ENCODE peak calls at places on chromosomes 1 and 21, in seven cellular contexts. One of them, this sample, is unnamed. For H3K4me1, the result is how much of the 10 kb centered on the place peaks cover.

GRCh38 chr1:190619724-190620123 is 142.1 kb upstream of the BRINP3 start:
- DNase-seq in neural progenitor cell: no peak
- DNase-seq in heart right ventricle: no peak
- DNase-seq in cardiac muscle cell: no peak
- DNase-seq in A549: no peak
- DNase-seq in heart left ventricle: no peak
- DNase-seq in colonic mucosa: no peak
- DNase-seq in this sample: no peak

GRCh38 chr1:204684551-204685235 is 845 bp downstream of the LRRN2 start:
- DNase-seq in neural progenitor cell: peak
- DNase-seq in heart right ventricle: peak
- DNase-seq in cardiac muscle cell: peak
- DNase-seq in A549: peak
- DNase-seq in heart left ventricle: peak
- DNase-seq in colonic mucosa: peak
- DNase-seq in this sample: no peak

GRCh38 chr21:37208056-37208705 is 59.0 kb downstream of the VPS26C start:
- DNase-seq in neural progenitor cell: no peak
- DNase-seq in heart right ventricle: peak
- DNase-seq in cardiac muscle cell: peak
- DNase-seq in A549: no peak
- DNase-seq in heart left ventricle: peak
- DNase-seq in colonic mucosa: no peak
- DNase-seq in this sample: peak

GRCh38 chr1:41442697-41443251 is 41.7 kb downstream of the EDN2 start:
- DNase-seq in neural progenitor cell: no peak
- DNase-seq in heart right ventricle: no peak
- DNase-seq in cardiac muscle cell: no peak
- DNase-seq in A549: no peak
- DNase-seq in heart left ventricle: no peak
- DNase-seq in colonic mucosa: no peak
- DNase-seq in this sample: no peak

GRCh38 chr1:85142753-85143152 is 58.1 kb downstream of the SYDE2 start:
- DNase-seq in neural progenitor cell: no peak
- DNase-seq in heart right ventricle: peak
- DNase-seq in cardiac muscle cell: no peak
- DNase-seq in A549: no peak
- DNase-seq in heart left ventricle: peak
- DNase-seq in colonic mucosa: no peak
- DNase-seq in this sample: no peak

GRCh38 chr1:77876884-77877283 is 11.5 kb upstream of the NEXN start:
- DNase-seq in neural progenitor cell: no peak
- DNase-seq in heart right ventricle: no peak
- DNase-seq in cardiac muscle cell: no peak
- DNase-seq in A549: no peak
- DNase-seq in heart left ventricle: no peak
- DNase-seq in colonic mucosa: no peak
- DNase-seq in this sample: no peak

GRCh38 chr1:184598403-184598802 is 156.3 kb downstream of the EDEM3 start:
- DNase-seq in neural progenitor cell: no peak
- DNase-seq in heart right ventricle: no peak
- DNase-seq in cardiac muscle cell: no peak
- DNase-seq in A549: no peak
- DNase-seq in heart left ventricle: no peak
- DNase-seq in colonic mucosa: no peak
- DNase-seq in this sample: no peak

GRCh38 chr1:61983236-61983635 is 211.4 kb upstream of the L1TD1 start:
- DNase-seq in neural progenitor cell: no peak
- DNase-seq in heart right ventricle: no peak
- DNase-seq in cardiac muscle cell: no peak
- DNase-seq in A549: no peak
- DNase-seq in heart left ventricle: no peak
- DNase-seq in colonic mucosa: no peak
- DNase-seq in this sample: no peak

GRCh38 chr1:183125279-183125999 is 60.6 kb upstream of the LAMC2 start:
- DNase-seq in neural progenitor cell: no peak
- DNase-seq in heart right ventricle: no peak
- DNase-seq in cardiac muscle cell: no peak
- DNase-seq in A549: no peak
- DNase-seq in heart left ventricle: no peak
- DNase-seq in colonic mucosa: no peak
- DNase-seq in this sample: no peak

GRCh38 chr1:96934282-96934681 is 212.7 kb downstream of the PTBP2 start:
- DNase-seq in neural progenitor cell: peak
- DNase-seq in heart right ventricle: no peak
- DNase-seq in cardiac muscle cell: no peak
- DNase-seq in A549: no peak
- DNase-seq in heart left ventricle: no peak
- DNase-seq in colonic mucosa: no peak
- DNase-seq in this sample: no peak

GRCh38 chr1:3030663-3031381 is 9.6 kb downstream of the ACTRT2 start:
- DNase-seq in neural progenitor cell: no peak
- DNase-seq in heart right ventricle: no peak
- DNase-seq in cardiac muscle cell: no peak
- DNase-seq in A549: no peak
- DNase-seq in heart left ventricle: no peak
- DNase-seq in colonic mucosa: no peak
- DNase-seq in this sample: no peak

GRCh38 chr1:45787905-45788304 is 15.5 kb upstream of the MAST2 start:
- DNase-seq in neural progenitor cell: no peak
- DNase-seq in heart right ventricle: peak
- DNase-seq in cardiac muscle cell: no peak
- DNase-seq in A549: no peak
- DNase-seq in heart left ventricle: peak
- DNase-seq in colonic mucosa: no peak
- DNase-seq in this sample: no peak

GRCh38 chr1:21217812-21218596 is 41.3 kb upstream of the EIF4G3 start:
- DNase-seq in neural progenitor cell: peak
- DNase-seq in heart right ventricle: no peak
- DNase-seq in cardiac muscle cell: peak
- DNase-seq in A549: peak
- DNase-seq in heart left ventricle: no peak
- DNase-seq in colonic mucosa: peak
- DNase-seq in this sample: peak

GRCh38 chr1:183416850-183417690 is 1.1 kb downstream of the NMNAT2 start:
- DNase-seq in neural progenitor cell: peak
- DNase-seq in heart right ventricle: peak
- DNase-seq in cardiac muscle cell: peak
- DNase-seq in A549: peak
- DNase-seq in heart left ventricle: peak
- DNase-seq in colonic mucosa: peak
- DNase-seq in this sample: peak

GRCh38 chr1:245084551-245084950 is 70.2 kb upstream of the KIF26B start:
- DNase-seq in neural progenitor cell: no peak
- DNase-seq in heart right ventricle: no peak
- DNase-seq in cardiac muscle cell: no peak
- DNase-seq in A549: no peak
- DNase-seq in heart left ventricle: no peak
- DNase-seq in colonic mucosa: no peak
- DNase-seq in this sample: no peak

GRCh38 chr1:228464487-228464983 is 22.6 kb upstream of the RNF187 start:
- DNase-seq in neural progenitor cell: peak
- DNase-seq in heart right ventricle: peak
- DNase-seq in cardiac muscle cell: peak
- DNase-seq in A549: peak
- DNase-seq in heart left ventricle: peak
- DNase-seq in colonic mucosa: peak
- DNase-seq in this sample: peak

GRCh38 chr1:36207339-36207738 is 16.9 kb upstream of the THRAP3 start:
- DNase-seq in neural progenitor cell: no peak
- DNase-seq in heart right ventricle: peak
- DNase-seq in cardiac muscle cell: no peak
- DNase-seq in A549: no peak
- DNase-seq in heart left ventricle: peak
- DNase-seq in colonic mucosa: no peak
- DNase-seq in this sample: no peak

GRCh38 chr1:95117207-95118018 is at the start of gene TLCD4:
- DNase-seq in neural progenitor cell: peak
- DNase-seq in heart right ventricle: peak
- DNase-seq in cardiac muscle cell: peak
- DNase-seq in A549: peak
- DNase-seq in heart left ventricle: peak
- DNase-seq in colonic mucosa: peak
- DNase-seq in this sample: peak

GRCh38 chr1:33654267-33654832 is 181.9 kb downstream of the ZSCAN20 start:
- DNase-seq in neural progenitor cell: peak
- DNase-seq in heart right ventricle: no peak
- DNase-seq in cardiac muscle cell: peak
- DNase-seq in A549: no peak
- DNase-seq in heart left ventricle: no peak
- DNase-seq in colonic mucosa: no peak
- DNase-seq in this sample: no peak

GRCh38 chr1:88609051-88609450 is 75.0 kb upstream of the PKN2 start:
- DNase-seq in neural progenitor cell: no peak
- DNase-seq in heart right ventricle: no peak
- DNase-seq in cardiac muscle cell: peak
- DNase-seq in A549: no peak
- DNase-seq in heart left ventricle: no peak
- DNase-seq in colonic mucosa: no peak
- DNase-seq in this sample: no peak

GRCh38 chr1:145960468-145961108 is 2.8 kb upstream of the LIX1L start:
- DNase-seq in neural progenitor cell: peak
- DNase-seq in heart right ventricle: peak
- DNase-seq in cardiac muscle cell: peak
- DNase-seq in A549: peak
- DNase-seq in heart left ventricle: peak
- DNase-seq in colonic mucosa: peak
- DNase-seq in this sample: peak

GRCh38 chr1:104380003-104380402 is 630.3 kb downstream of the AMY1C start:
- DNase-seq in neural progenitor cell: no peak
- DNase-seq in heart right ventricle: no peak
- DNase-seq in cardiac muscle cell: no peak
- DNase-seq in A549: no peak
- DNase-seq in heart left ventricle: no peak
- DNase-seq in colonic mucosa: no peak
- DNase-seq in this sample: no peak

GRCh38 chr1:69569983-69570755 is 2.4 kb downstream of the LRRC7 start:
- DNase-seq in neural progenitor cell: peak
- DNase-seq in heart right ventricle: no peak
- DNase-seq in cardiac muscle cell: peak
- DNase-seq in A549: no peak
- DNase-seq in heart left ventricle: no peak
- DNase-seq in colonic mucosa: no peak
- DNase-seq in this sample: no peak
- H3K4me3 ChIP-seq in neural progenitor cell: peak
- H3K4me3 ChIP-seq in heart right ventricle: peak
- H3K4me3 ChIP-seq in cardiac muscle cell: peak
- H3K4me3 ChIP-seq in A549: no peak
- H3K4me3 ChIP-seq in heart left ventricle: peak
- H3K4me3 ChIP-seq in colonic mucosa: no peak
- H3K4me3 ChIP-seq in this sample: no peak

DNA sequence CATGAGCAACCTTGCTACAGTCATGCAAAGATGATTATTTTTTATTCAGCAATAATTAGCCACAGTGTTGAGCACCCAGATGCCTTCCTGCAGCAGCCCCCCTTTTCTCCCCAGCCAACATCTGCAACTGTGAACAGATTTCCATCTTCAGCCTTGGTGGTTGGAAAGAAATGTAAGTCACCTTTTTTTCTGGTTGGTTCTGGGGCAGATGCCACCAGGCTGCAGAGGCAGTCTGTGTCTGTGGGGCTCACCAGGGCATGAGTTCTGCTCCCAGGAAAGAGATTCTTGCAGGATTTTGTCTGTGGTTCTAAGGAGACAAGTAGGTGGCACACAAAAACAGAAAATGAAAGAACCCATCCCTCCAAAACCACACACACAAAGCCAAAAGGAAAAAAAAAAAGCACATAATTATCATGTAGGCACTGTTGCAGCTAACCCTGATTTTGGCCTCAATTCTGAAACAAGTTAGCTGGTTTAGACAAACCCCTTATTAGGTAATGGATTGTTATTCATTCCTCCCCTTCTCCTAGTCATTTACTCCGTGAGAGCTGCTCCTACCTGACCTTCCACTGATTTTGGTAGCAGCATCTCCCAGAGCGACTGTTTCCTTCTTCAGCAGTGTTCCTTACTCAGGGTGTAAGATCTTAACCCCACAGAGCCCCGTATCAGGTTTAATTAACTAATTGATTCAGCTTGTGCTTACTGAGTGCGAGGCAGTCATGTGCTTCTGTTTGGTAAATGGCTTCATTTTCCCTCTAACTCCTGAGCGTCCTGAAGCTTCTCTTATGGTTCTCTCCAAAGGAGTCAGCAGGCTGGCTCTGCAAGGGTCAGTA is 36.5 kb downstream of the GALNT2 start:
- DNase-seq in neural progenitor cell: no peak
- DNase-seq in heart right ventricle: no peak
- DNase-seq in cardiac muscle cell: no peak
- DNase-seq in A549: no peak
- DNase-seq in heart left ventricle: no peak
- DNase-seq in colonic mucosa: no peak
- DNase-seq in this sample: no peak
- H3K4me1 ChIP-seq in neural progenitor cell: under half
- H3K4me1 ChIP-seq in heart right ventricle: under half
- H3K4me1 ChIP-seq in cardiac muscle cell: under half
- H3K4me1 ChIP-seq in A549: half or more
- H3K4me1 ChIP-seq in heart left ventricle: under half
- H3K4me1 ChIP-seq in colonic mucosa: under half
- H3K4me1 ChIP-seq in this sample: under half

DNA sequence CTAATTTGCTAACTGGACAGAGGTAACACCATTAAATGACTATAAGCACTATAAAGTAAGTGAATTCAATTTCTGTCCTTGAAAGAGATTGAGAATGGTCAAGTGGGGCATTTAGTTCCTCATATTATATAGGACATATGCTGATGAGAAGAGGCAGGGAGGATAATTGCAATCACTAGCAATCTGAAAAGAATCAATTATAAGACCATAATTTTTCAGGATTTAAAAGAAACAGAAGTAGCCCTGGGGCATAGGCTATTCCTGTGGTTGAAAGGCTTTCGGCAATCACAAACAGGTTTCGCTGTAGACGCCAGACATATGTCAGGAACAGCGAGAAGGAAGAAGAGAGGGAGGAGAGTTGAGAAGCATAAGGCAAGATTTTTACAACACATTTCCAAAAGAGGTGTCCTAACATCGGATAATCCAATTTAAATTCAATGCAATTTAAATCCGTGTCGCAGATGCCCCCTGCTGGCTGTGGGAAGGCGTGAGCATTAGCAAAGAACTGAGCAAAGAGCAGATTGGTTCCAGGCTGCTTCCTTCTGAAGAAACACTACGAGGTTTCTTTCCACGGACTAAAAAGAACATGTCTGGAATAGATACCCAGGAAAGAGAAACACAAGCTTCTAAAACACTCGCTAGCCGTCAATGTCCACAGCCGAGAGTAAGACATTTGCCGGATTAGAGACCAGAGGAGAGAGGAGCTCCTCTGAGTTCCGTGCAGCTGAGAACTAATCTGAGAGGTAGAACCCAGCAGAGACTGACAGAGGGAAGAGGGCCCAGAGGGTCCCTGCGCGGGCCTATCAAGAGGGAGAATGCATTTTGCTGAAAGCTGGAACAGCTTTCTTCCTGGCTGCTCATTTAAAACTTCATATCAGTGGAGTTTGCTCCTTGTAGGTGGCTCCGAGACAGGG is 27.9 kb downstream of the RGS5 start:
- DNase-seq in neural progenitor cell: peak
- DNase-seq in heart right ventricle: peak
- DNase-seq in cardiac muscle cell: peak
- DNase-seq in A549: peak
- DNase-seq in heart left ventricle: peak
- DNase-seq in colonic mucosa: peak
- DNase-seq in this sample: peak
- H3K4me3 ChIP-seq in neural progenitor cell: no peak
- H3K4me3 ChIP-seq in heart right ventricle: no peak
- H3K4me3 ChIP-seq in cardiac muscle cell: no peak
- H3K4me3 ChIP-seq in A549: no peak
- H3K4me3 ChIP-seq in heart left ventricle: no peak
- H3K4me3 ChIP-seq in colonic mucosa: no peak
- H3K4me3 ChIP-seq in this sample: no peak

GRCh38 chr1:208187499-208188041 is 56.6 kb downstream of the PLXNA2 start:
- DNase-seq in neural progenitor cell: no peak
- DNase-seq in heart right ventricle: no peak
- DNase-seq in cardiac muscle cell: no peak
- DNase-seq in A549: no peak
- DNase-seq in heart left ventricle: no peak
- DNase-seq in colonic mucosa: no peak
- DNase-seq in this sample: no peak
- H3K4me1 ChIP-seq in neural progenitor cell: under half
- H3K4me1 ChIP-seq in heart right ventricle: under half
- H3K4me1 ChIP-seq in cardiac muscle cell: under half
- H3K4me1 ChIP-seq in A549: under half
- H3K4me1 ChIP-seq in heart left ventricle: under half
- H3K4me1 ChIP-seq in colonic mucosa: under half
- H3K4me1 ChIP-seq in this sample: under half

This sample was measured in adrenal gland.